ENCODE peak calls at places on chromosomes 16 and 17, in four cellular contexts. R, X, B and O are unnamed samples.

GRCh38 chr17:1492249-1493206 is at the start of gene MYO1C:
- DNase-seq in R (no peak), X (no peak), B (no peak), O (no peak)

GRCh38 chr16:83615553-83615952 is 192.2 kb upstream of the HSBP1 start:
- DNase-seq in X (no peak), R (no peak), B (no peak), O (no peak)

GRCh38 chr17:82232876-82233785 is 4.3 kb downstream of the SLC16A3 start:
- DNase-seq in X (no peak), B (no peak), R (no peak), O (no peak)

GRCh38 chr17:62134397-62134796 is 69.3 kb upstream of the MED13 start:
- DNase-seq in X (no peak), R (no peak), B (no peak), O (no peak)

GRCh38 chr16:4048481-4048880 is 67.8 kb downstream of the ADCY9 start:
- DNase-seq in B (no peak), R (no peak), X (no peak), O (no peak)

GRCh38 chr17:68462381-68463210 is 5.3 kb upstream of the WIPI1 start:
- DNase-seq in B (peak; percentile 92), X (peak; percentile 80), R (peak; percentile 97), O (no peak)

GRCh38 chr17:75693500-75694481 is 26.7 kb downstream of the SAP30BP start:
- DNase-seq in B (peak; percentile 76), X (peak; percentile 63), R (no peak), O (peak; percentile 38)

GRCh38 chr17:41061969-41062368 is 2.1 kb upstream of the KRTAP2-3 start:
- DNase-seq in X (peak; percentile 54), R (no peak), B (no peak), O (no peak)

GRCh38 chr16:50821586-50821985 is 79.7 kb downstream of the CYLD start:
- DNase-seq in R (no peak), X (no peak), B (peak; percentile 16), O (no peak)

GRCh38 chr17:80773243-80773991 is 218.2 kb upstream of the CHMP6 start:
- DNase-seq in X (no peak), R (peak; percentile 76), B (no peak), O (no peak)

GRCh38 chr17:59751955-59752413 is 44.5 kb downstream of the VMP1 start:
- DNase-seq in B (no peak), X (no peak), R (no peak), O (no peak)

GRCh38 chr17:76014925-76015261 is 12.2 kb downstream of the EVPL start:
- DNase-seq in B (no peak), X (no peak), R (no peak), O (no peak)

GRCh38 chr16:11665071-11665491 is 3.2 kb upstream of the SNN start:
- DNase-seq in B (no peak), X (no peak), R (peak; percentile 76), O (no peak)

GRCh38 chr16:88451586-88452484 is 1.2 kb upstream of the ZFPM1 start:
- DNase-seq in B (peak; percentile 36), X (no peak), R (peak; percentile 44), O (no peak)

GRCh38 chr16:14511798-14512131 is 118.3 kb downstream of the PARN start:
- DNase-seq in X (no peak), R (no peak), B (no peak), O (no peak)

GRCh38 chr17:51439395-51440229 is 179.3 kb downstream of the UTP18 start:
- DNase-seq in B (no peak), X (peak; percentile 73), R (no peak), O (no peak)

GRCh38 chr16:14473488-14473887 is 156.6 kb downstream of the PARN start:
- DNase-seq in X (no peak), B (no peak), R (no peak), O (no peak)

GRCh38 chr16:11781773-11782172 is 15.3 kb downstream of the ZC3H7A start:
- DNase-seq in R (peak; percentile 76), B (no peak), X (peak; percentile 70), O (no peak)

GRCh38 chr16:4679156-4679853 is 14.1 kb upstream of the NUDT16L1 start:
- DNase-seq in X (no peak), B (no peak), R (no peak), O (no peak)

GRCh38 chr16:1708768-1709180 is 2.8 kb downstream of the MAPK8IP3 start:
- DNase-seq in X (no peak), R (no peak), B (no peak), O (no peak)

GRCh38 chr16:75064403-75065148 is 52.0 kb downstream of the LDHD start:
- DNase-seq in B (no peak), R (no peak), X (no peak), O (no peak)

GRCh38 chr16:9703731-9704130 is 478.5 kb downstream of the GRIN2A start:
- DNase-seq in X (no peak), R (no peak), B (no peak), O (no peak)

GRCh38 chr16:27441998-27442397 is 40.0 kb downstream of the IL21R start:
- DNase-seq in B (no peak), X (no peak), R (no peak), O (no peak)

GRCh38 chr16:65808735-65809134 is 557.8 kb upstream of the CDH5 start:
- DNase-seq in X (no peak), B (no peak), R (no peak), O (no peak)

GRCh38 chr16:76309639-76310335 is 32.6 kb downstream of the CNTNAP4 start:
- DNase-seq in X (no peak), B (no peak), R (no peak), O (no peak)

GRCh38 chr17:67608691-67609090 is 109.0 kb upstream of the NOL11 start:
- DNase-seq in B (no peak), R (no peak), X (peak; percentile 41), O (no peak)

GRCh38 chr17:63519972-63520882 is 2.9 kb upstream of the KCNH6 start:
- DNase-seq in B (no peak), X (no peak), R (no peak), O (no peak)

GRCh38 chr17:80063815-80064585 is 27.6 kb downstream of the CCDC40 start:
- DNase-seq in X (peak; percentile 62), B (peak; percentile 24), R (no peak), O (no peak)

GRCh38 chr17:66281671-66282369 is 20.6 kb upstream of the PRKCA start:
- DNase-seq in B (no peak), X (no peak), R (no peak), O (no peak)

GRCh38 chr16:67988675-67989074 is 8.4 kb upstream of the DPEP3 start:
- DNase-seq in B (no peak), X (no peak), R (no peak), O (no peak)

GRCh38 chr17:38879878-38880727 is 10.2 kb downstream of the LASP1 start:
- DNase-seq in B (no peak), R (peak; percentile 57), X (peak; percentile 96), O (no peak)

GRCh38 chr17:82507631-82508175 is 11.8 kb upstream of the FOXK2 start:
- DNase-seq in R (no peak), B (no peak), X (no peak), O (no peak)

GRCh38 chr16:88723507-88723887 is 17.2 kb downstream of the CTU2 start:
- DNase-seq in X (no peak), B (no peak), R (no peak), O (no peak)

GRCh38 chr17:81517339-81518112 is 4.9 kb upstream of the ACTG1 start:
- DNase-seq in B (no peak), X (no peak), R (peak; percentile 94), O (no peak)

GRCh38 chr17:14200354-14200753 is 36.3 kb downstream of the CDRT15 start:
- DNase-seq in X (no peak), R (no peak), B (no peak), O (no peak)

GRCh38 chr17:14197582-14197981 is 39.1 kb downstream of the CDRT15 start:
- DNase-seq in X (no peak), R (no peak), B (no peak), O (no peak)

GRCh38 chr17:14198013-14198412 is 38.6 kb downstream of the CDRT15 start:
- DNase-seq in R (no peak), B (no peak), X (no peak), O (no peak)

GRCh38 chr17:14198575-14198974 is 38.1 kb downstream of the CDRT15 start:
- DNase-seq in X (no peak), B (no peak), R (no peak), O (no peak)

GRCh38 chr17:14196337-14196997 is 40.2 kb downstream of the CDRT15 start:
- DNase-seq in X (no peak), R (peak; percentile 68), B (no peak), O (no peak)
- TF ChIP-seq CTCF in X (no peak), R (peak; percentile 65), B (peak; percentile 55), O (no peak)

GRCh38 chr17:18166894-18167293 is 16.7 kb upstream of the ALKBH5 start:
- DNase-seq in X (no peak), R (peak; percentile 41), B (no peak), O (no peak)
- TF ChIP-seq CTCF in X (no peak), R (peak; percentile 63), B (peak; percentile 39), O (no peak)

GRCh38 chr17:8651013-8651412 is 20.5 kb upstream of the MYH10 start:
- DNase-seq in B (no peak), X (no peak), R (no peak), O (no peak)
- TF ChIP-seq CTCF in B (no peak), X (no peak), R (peak; percentile 25), O (no peak)

GRCh38 chr17:27747462-27748359 is 52.6 kb downstream of the NOS2 start:
- DNase-seq in R (no peak), B (peak; percentile 23), X (no peak), O (no peak)

GRCh38 chr17:27741361-27741861 is 58.9 kb downstream of the NOS2 start:
- DNase-seq in B (no peak), X (no peak), R (no peak), O (no peak)

GRCh38 chr17:27743288-27743885 is 56.9 kb downstream of the NOS2 start:
- DNase-seq in R (no peak), X (no peak), B (no peak), O (no peak)

GRCh38 chr17:27746881-27747280 is 53.4 kb downstream of the NOS2 start:
- DNase-seq in R (no peak), X (no peak), B (no peak), O (no peak)

GRCh38 chr17:27741971-27742370 is 58.4 kb downstream of the NOS2 start:
- DNase-seq in B (no peak), R (no peak), X (no peak), O (no peak)
- TF ChIP-seq CTCF in B (no peak), R (no peak), X (no peak), O (no peak)

DNA sequence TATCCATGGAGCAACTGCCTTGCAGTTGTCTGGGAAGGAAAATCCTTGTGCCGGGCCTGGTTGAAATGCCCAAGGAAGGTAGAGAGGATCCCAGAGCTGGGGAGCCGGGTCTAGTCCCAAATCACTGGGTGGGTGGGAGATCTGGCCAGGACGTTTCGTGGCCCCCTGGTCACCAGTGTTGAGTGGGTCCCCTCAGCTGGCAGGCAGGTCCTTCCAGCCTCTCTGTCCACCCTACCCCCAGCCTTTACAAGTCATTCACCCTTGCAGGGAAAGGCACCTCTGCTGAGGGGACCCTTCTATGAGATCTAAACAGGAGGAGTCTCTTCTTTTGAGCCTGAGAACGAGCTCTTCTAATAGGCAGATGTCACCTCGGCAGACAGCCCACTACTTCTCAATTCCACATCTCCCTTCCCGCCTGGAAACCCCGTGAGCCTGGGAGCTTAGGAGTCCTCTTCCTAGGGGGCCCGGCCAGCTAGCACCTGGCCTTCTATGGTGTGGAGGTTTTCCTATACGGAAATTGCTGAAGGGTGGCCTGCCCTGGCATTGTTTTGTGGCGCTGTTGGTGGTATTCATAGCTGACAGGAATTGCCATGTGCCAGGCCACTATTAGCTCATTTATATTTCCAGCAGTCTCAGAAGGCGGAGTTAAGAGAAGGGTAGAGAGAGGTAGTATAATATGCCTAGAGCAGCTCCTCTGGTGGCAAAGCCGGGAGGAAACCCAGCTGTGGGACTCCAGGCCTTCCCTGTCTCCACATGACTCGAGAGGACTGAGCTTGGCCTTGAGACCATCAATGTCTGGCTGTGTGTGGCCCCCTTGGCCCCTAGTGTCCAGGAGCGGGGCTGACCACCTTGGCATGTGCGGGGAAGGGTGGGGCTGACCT is 13.3 kb downstream of the MPRIP start:
- DNase-seq in X (no peak), R (no peak), B (no peak), O (no peak)
- TF ChIP-seq CTCF in X (no peak), R (no peak), B (no peak), O (no peak)